ENCODE peak calls at places on chromosomes 7 and 10, in nine cellular contexts. One of them, this sample, is unnamed.
A peak's percentile ranks its signal among the peaks of the same experiment; 100 is the strongest.

GRCh38 chr7:99105756-99106155 is 38.2 kb downstream of the SMURF1 start:
- DNase-seq in left ventricle myocardium inferior: no peak
- DNase-seq in IMR-90: no peak
- DNase-seq in HFF-Myc: no peak
- DNase-seq in choroid plexus epithelial cell: no peak
- DNase-seq in heart left ventricle: no peak
- DNase-seq in LNCaP clone FGC: no peak
- DNase-seq in BE2C: no peak
- DNase-seq in tibial nerve: no peak
- DNase-seq in this sample: no peak

GRCh38 chr7:139535252-139535651 is 11.8 kb downstream of the CLEC2L start:
- DNase-seq in HFF-Myc: no peak
- DNase-seq in choroid plexus epithelial cell: no peak
- DNase-seq in BE2C: no peak
- DNase-seq in tibial nerve: no peak
- DNase-seq in left ventricle myocardium inferior: no peak
- DNase-seq in IMR-90: no peak
- DNase-seq in LNCaP clone FGC: no peak
- DNase-seq in heart left ventricle: no peak
- DNase-seq in this sample: no peak

GRCh38 chr7:77348371-77348813 is 67.8 kb downstream of the GSAP start:
- DNase-seq in IMR-90: peak; percentile 82
- DNase-seq in HFF-Myc: no peak
- DNase-seq in left ventricle myocardium inferior: no peak
- DNase-seq in tibial nerve: no peak
- DNase-seq in BE2C: no peak
- DNase-seq in LNCaP clone FGC: peak; percentile 26
- DNase-seq in heart left ventricle: peak; percentile 57
- DNase-seq in choroid plexus epithelial cell: peak; percentile 92
- DNase-seq in this sample: no peak

GRCh38 chr7:117112640-117113039 is 159.3 kb downstream of the ST7 start:
- DNase-seq in left ventricle myocardium inferior: no peak
- DNase-seq in tibial nerve: no peak
- DNase-seq in LNCaP clone FGC: no peak
- DNase-seq in heart left ventricle: no peak
- DNase-seq in BE2C: no peak
- DNase-seq in choroid plexus epithelial cell: no peak
- DNase-seq in IMR-90: no peak
- DNase-seq in HFF-Myc: no peak
- DNase-seq in this sample: no peak

GRCh38 chr10:79905322-79906314 is 43.3 kb downstream of the SFTPD start:
- DNase-seq in LNCaP clone FGC: no peak
- DNase-seq in BE2C: no peak
- DNase-seq in HFF-Myc: no peak
- DNase-seq in tibial nerve: no peak
- DNase-seq in left ventricle myocardium inferior: no peak
- DNase-seq in heart left ventricle: no peak
- DNase-seq in IMR-90: peak; percentile 12
- DNase-seq in choroid plexus epithelial cell: peak; percentile 17
- DNase-seq in this sample: no peak

GRCh38 chr7:91683823-91684222 is 196.7 kb downstream of the MTERF1 start:
- DNase-seq in choroid plexus epithelial cell: peak; percentile 86
- DNase-seq in tibial nerve: no peak
- DNase-seq in left ventricle myocardium inferior: no peak
- DNase-seq in LNCaP clone FGC: no peak
- DNase-seq in BE2C: no peak
- DNase-seq in IMR-90: peak; percentile 22
- DNase-seq in HFF-Myc: peak; percentile 67
- DNase-seq in heart left ventricle: peak; percentile 29
- DNase-seq in this sample: no peak

GRCh38 chr10:91378061-91378460 is 32.1 kb upstream of the HECTD2 start:
- DNase-seq in choroid plexus epithelial cell: peak; percentile 20
- DNase-seq in BE2C: peak; percentile 54
- DNase-seq in HFF-Myc: no peak
- DNase-seq in IMR-90: peak; percentile 13
- DNase-seq in left ventricle myocardium inferior: no peak
- DNase-seq in heart left ventricle: no peak
- DNase-seq in LNCaP clone FGC: no peak
- DNase-seq in tibial nerve: no peak
- DNase-seq in this sample: no peak

GRCh38 chr7:120170849-120171248 is 102.1 kb upstream of the KCND2 start:
- DNase-seq in choroid plexus epithelial cell: no peak
- DNase-seq in LNCaP clone FGC: no peak
- DNase-seq in left ventricle myocardium inferior: no peak
- DNase-seq in HFF-Myc: no peak
- DNase-seq in IMR-90: peak; percentile 15
- DNase-seq in BE2C: no peak
- DNase-seq in tibial nerve: no peak
- DNase-seq in heart left ventricle: no peak
- DNase-seq in this sample: no peak

GRCh38 chr7:155435110-155435509 is 22.8 kb upstream of the EN2 start:
- DNase-seq in LNCaP clone FGC: no peak
- DNase-seq in BE2C: no peak
- DNase-seq in IMR-90: no peak
- DNase-seq in HFF-Myc: no peak
- DNase-seq in left ventricle myocardium inferior: no peak
- DNase-seq in choroid plexus epithelial cell: no peak
- DNase-seq in tibial nerve: no peak
- DNase-seq in heart left ventricle: no peak
- DNase-seq in this sample: no peak

GRCh38 chr10:86401588-86402282 is 35.1 kb upstream of the GRID1 start:
- DNase-seq in choroid plexus epithelial cell: peak; percentile 37
- DNase-seq in tibial nerve: no peak
- DNase-seq in heart left ventricle: no peak
- DNase-seq in BE2C: no peak
- DNase-seq in left ventricle myocardium inferior: no peak
- DNase-seq in HFF-Myc: no peak
- DNase-seq in LNCaP clone FGC: no peak
- DNase-seq in IMR-90: no peak
- DNase-seq in this sample: no peak

GRCh38 chr7:138828302-138828701 is 30.3 kb upstream of the ATP6V0A4 start:
- DNase-seq in IMR-90: no peak
- DNase-seq in left ventricle myocardium inferior: no peak
- DNase-seq in BE2C: no peak
- DNase-seq in LNCaP clone FGC: no peak
- DNase-seq in tibial nerve: no peak
- DNase-seq in choroid plexus epithelial cell: no peak
- DNase-seq in HFF-Myc: no peak
- DNase-seq in heart left ventricle: no peak
- DNase-seq in this sample: no peak

GRCh38 chr7:99392659-99393362 is 15.6 kb downstream of the PDAP1 start:
- DNase-seq in choroid plexus epithelial cell: peak; percentile 77
- DNase-seq in LNCaP clone FGC: peak; percentile 75
- DNase-seq in HFF-Myc: no peak
- DNase-seq in BE2C: peak; percentile 86
- DNase-seq in left ventricle myocardium inferior: peak; percentile 82
- DNase-seq in IMR-90: no peak
- DNase-seq in tibial nerve: peak; percentile 52
- DNase-seq in heart left ventricle: peak; percentile 79
- DNase-seq in this sample: no peak

GRCh38 chr10:30603589-30603988 is 26.0 kb downstream of the LYZL2 start:
- DNase-seq in left ventricle myocardium inferior: no peak
- DNase-seq in tibial nerve: no peak
- DNase-seq in HFF-Myc: no peak
- DNase-seq in choroid plexus epithelial cell: no peak
- DNase-seq in BE2C: no peak
- DNase-seq in IMR-90: no peak
- DNase-seq in heart left ventricle: no peak
- DNase-seq in LNCaP clone FGC: no peak
- DNase-seq in this sample: no peak

DNA sequence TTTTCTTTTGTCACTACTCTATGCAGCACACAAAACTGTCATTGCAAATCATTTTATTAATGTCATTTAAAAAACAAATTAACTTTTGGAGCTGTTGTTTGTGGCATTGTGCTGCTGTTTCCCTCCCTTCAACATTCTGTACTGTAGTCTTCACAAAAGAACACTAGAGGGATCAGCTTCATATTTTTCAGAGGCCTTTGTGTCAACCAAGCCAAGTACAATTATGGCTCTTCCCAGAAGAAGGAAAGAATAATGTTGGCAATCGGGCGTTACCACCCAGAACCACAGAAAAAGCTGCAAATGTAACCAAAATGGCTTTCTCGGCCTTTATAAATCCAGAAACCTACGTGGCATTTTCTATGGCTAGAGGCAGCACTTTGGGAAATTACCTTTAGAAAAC is 98.9 kb upstream of the COL1A2 start:
- DNase-seq in choroid plexus epithelial cell: peak; percentile 91
- DNase-seq in BE2C: no peak
- DNase-seq in IMR-90: peak; percentile 85
- DNase-seq in heart left ventricle: no peak
- DNase-seq in HFF-Myc: peak; percentile 67
- DNase-seq in left ventricle myocardium inferior: no peak
- DNase-seq in LNCaP clone FGC: no peak
- DNase-seq in tibial nerve: no peak
- DNase-seq in this sample: peak; percentile 60
- H3K4me3 ChIP-seq in choroid plexus epithelial cell: peak overlapping the region; percentile 36
- H3K4me3 ChIP-seq in BE2C: no peak overlapping the region
- H3K4me3 ChIP-seq in IMR-90: peak overlapping the region; percentile 24
- H3K4me3 ChIP-seq in heart left ventricle: peak overlapping the region; percentile 5
- H3K4me3 ChIP-seq in HFF-Myc: no peak overlapping the region
- H3K4me3 ChIP-seq in left ventricle myocardium inferior: peak overlapping the region; percentile 21
- H3K4me3 ChIP-seq in LNCaP clone FGC: no peak overlapping the region
- H3K4me3 ChIP-seq in tibial nerve: no peak overlapping the region
- H3K4me3 ChIP-seq in this sample: peak overlapping the region; percentile 41

DNA sequence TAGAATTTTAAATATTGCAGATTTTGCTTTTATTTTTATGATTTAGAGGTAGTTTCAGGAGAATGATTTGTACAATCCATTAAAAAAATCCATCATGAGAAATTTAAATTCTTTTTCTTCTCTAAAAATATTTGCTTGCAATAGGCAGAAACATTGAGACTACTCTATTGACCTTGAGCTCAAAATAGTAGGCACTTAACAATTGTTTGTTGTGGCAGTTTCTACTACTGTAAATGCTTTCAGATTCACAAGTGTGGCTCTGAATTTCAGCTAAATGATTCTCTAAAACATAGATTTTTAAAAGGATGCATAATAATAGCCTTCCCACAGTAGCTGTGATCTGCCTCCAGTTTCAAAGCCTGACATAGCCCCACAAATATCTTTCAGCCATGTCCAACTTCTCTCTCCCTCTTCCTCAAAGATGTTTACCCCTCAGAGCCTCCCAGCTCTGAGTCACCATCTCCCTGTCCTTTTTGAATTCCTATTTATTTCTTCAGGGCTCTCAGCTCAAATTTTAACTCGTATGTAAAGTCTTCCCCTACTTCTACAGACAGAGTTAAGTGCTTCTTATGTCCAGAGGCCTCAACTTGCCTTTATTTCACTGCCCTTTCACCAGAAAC is 160.5 kb downstream of the AOAH start:
- DNase-seq in HFF-Myc: no peak
- DNase-seq in BE2C: no peak
- DNase-seq in IMR-90: peak; percentile 36
- DNase-seq in left ventricle myocardium inferior: no peak
- DNase-seq in LNCaP clone FGC: no peak
- DNase-seq in heart left ventricle: no peak
- DNase-seq in tibial nerve: no peak
- DNase-seq in choroid plexus epithelial cell: peak; percentile 58
- DNase-seq in this sample: no peak
- TF ChIP-seq CTCF in HFF-Myc: no peak
- TF ChIP-seq CTCF in BE2C: no peak
- TF ChIP-seq CTCF in IMR-90: no peak
- TF ChIP-seq CTCF in left ventricle myocardium inferior: no peak
- TF ChIP-seq CTCF in LNCaP clone FGC: no peak
- TF ChIP-seq CTCF in heart left ventricle: no peak
- TF ChIP-seq CTCF in tibial nerve: no peak
- TF ChIP-seq CTCF in choroid plexus epithelial cell: no peak
- TF ChIP-seq CTCF in this sample: no peak

GRCh38 chr10:82981137-82981723 is 1106.2 kb downstream of the NRG3 start:
- DNase-seq in LNCaP clone FGC: no peak
- DNase-seq in IMR-90: peak; percentile 45
- DNase-seq in choroid plexus epithelial cell: peak; percentile 34
- DNase-seq in HFF-Myc: peak; percentile 25
- DNase-seq in BE2C: peak; percentile 66
- DNase-seq in heart left ventricle: no peak
- DNase-seq in tibial nerve: no peak
- DNase-seq in left ventricle myocardium inferior: no peak
- DNase-seq in this sample: peak; percentile 17
- H3K4me3 ChIP-seq in LNCaP clone FGC: no peak overlapping the region
- H3K4me3 ChIP-seq in IMR-90: no peak overlapping the region
- H3K4me3 ChIP-seq in choroid plexus epithelial cell: no peak overlapping the region
- H3K4me3 ChIP-seq in HFF-Myc: no peak overlapping the region
- H3K4me3 ChIP-seq in BE2C: peak overlapping the region; percentile 3
- H3K4me3 ChIP-seq in heart left ventricle: no peak overlapping the region
- H3K4me3 ChIP-seq in tibial nerve: no peak overlapping the region
- H3K4me3 ChIP-seq in left ventricle myocardium inferior: no peak overlapping the region
- H3K4me3 ChIP-seq in this sample: no peak overlapping the region

DNA sequence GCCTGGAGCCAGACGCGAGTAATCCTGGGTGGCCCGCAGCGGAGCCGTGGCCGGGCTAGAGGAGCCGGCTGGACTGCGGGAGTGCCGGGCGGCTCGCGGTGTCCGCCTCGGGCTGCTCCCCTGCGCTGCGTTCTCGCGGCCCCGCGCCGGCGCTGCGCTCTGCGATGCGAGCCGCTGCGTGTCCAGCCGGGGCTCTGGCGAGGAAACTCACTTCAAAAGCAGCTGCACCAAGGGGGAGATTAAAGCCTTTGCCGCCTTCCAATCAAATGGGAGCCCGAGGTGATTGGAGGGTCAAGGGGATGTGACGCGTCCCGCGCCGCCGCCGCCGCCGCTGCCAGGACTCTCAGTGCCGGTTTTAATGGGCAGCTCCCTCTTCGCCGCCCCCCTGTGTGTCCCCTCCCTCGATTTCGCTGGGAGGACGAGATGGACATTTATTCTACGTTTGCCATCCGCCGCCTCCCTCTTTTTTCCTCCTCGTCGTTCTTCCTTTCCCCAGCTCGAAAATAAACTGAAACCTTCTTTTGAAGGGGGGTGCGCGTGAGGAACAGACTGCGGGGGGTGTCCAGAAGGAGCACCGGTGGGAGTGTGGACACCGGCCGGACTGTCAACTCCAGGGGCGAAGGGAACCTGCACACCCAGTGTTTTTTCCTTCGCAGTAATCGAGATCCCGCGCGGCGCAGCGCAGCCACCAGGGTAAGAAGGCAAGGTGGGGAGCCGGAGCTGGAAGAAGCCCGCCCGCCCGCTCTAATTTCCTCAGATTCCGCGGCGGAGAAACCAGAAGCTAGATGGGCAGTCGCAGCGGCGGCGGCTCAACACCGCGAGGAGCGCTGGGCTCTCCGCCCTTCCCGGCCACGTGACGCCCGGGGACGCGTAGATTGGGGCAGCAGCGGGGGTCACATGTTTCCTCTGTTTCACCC is at the start of gene ZNF503:
- DNase-seq in LNCaP clone FGC: peak; percentile 85
- DNase-seq in choroid plexus epithelial cell: peak; percentile 98
- DNase-seq in left ventricle myocardium inferior: peak; percentile 97
- DNase-seq in HFF-Myc: peak; percentile 74
- DNase-seq in heart left ventricle: peak; percentile 97
- DNase-seq in tibial nerve: peak; percentile 94
- DNase-seq in BE2C: peak; percentile 95
- DNase-seq in IMR-90: peak; percentile 97
- DNase-seq in this sample: peak; percentile 78
- TF ChIP-seq CTCF in LNCaP clone FGC: peak; percentile 7
- TF ChIP-seq CTCF in choroid plexus epithelial cell: peak; percentile 44
- TF ChIP-seq CTCF in left ventricle myocardium inferior: peak; percentile 54
- TF ChIP-seq CTCF in HFF-Myc: peak; percentile 8
- TF ChIP-seq CTCF in heart left ventricle: no peak
- TF ChIP-seq CTCF in tibial nerve: no peak
- TF ChIP-seq CTCF in BE2C: peak; percentile 5
- TF ChIP-seq CTCF in IMR-90: peak; percentile 6
- TF ChIP-seq CTCF in this sample: peak; percentile 27